ENCODE peak calls at places on chromosomes 3 and 15, in four cellular contexts. X is AML-193, D is kidney, Q is amniotic stem cell. M is an unnamed sample.

GRCh38 chr3:183227586-183227985 is 25.5 kb upstream of the B3GNT5 start:
- DNase-seq in X (no peak), Q (no peak), D (no peak), M (no peak)

GRCh38 chr15:38796589-38796988 is 232.0 kb upstream of the RASGRP1 start:
- DNase-seq in Q (no peak), D (no peak), X (no peak), M (no peak)

GRCh38 chr15:92322566-92323355 is 70.9 kb upstream of the ST8SIA2 start:
- DNase-seq in Q (no peak), X (no peak), D (no peak), M (no peak)

GRCh38 chr3:54424283-54424682 is 301.9 kb downstream of the CACNA2D3 start:
- DNase-seq in D (no peak), X (no peak), Q (no peak), M (no peak)

GRCh38 chr3:65793495-65794200 is 245.1 kb downstream of the MAGI1 start:
- DNase-seq in X (no peak), Q (no peak), D (no peak), M (no peak)

GRCh38 chr3:66898155-66898554 is 100.0 kb upstream of the KBTBD8 start:
- DNase-seq in X (no peak), Q (no peak), D (no peak), M (no peak)

GRCh38 chr15:38176155-38176554 is 76.5 kb upstream of the SPRED1 start:
- DNase-seq in X (no peak), Q (peak; percentile 36), D (no peak), M (no peak)

GRCh38 chr15:75573643-75574384 is 5.3 kb downstream of the PTPN9 start:
- DNase-seq in X (no peak), D (no peak), Q (no peak), M (no peak)

GRCh38 chr3:64983583-64984359 is 296.0 kb upstream of the ADAMTS9 start:
- DNase-seq in X (no peak), D (no peak), Q (no peak), M (no peak)

GRCh38 chr3:133644768-133645167 is 17.0 kb downstream of the TOPBP1 start:
- DNase-seq in D (no peak), X (no peak), Q (peak; percentile 77), M (no peak)

GRCh38 chr3:106130384-106131084 is 261.7 kb upstream of the CBLB start:
- DNase-seq in X (no peak), D (no peak), Q (peak; percentile 40), M (no peak)

GRCh38 chr15:45448516-45448915 is 70.2 kb upstream of the GATM start:
- DNase-seq in X (no peak), D (no peak), Q (no peak), M (no peak)

GRCh38 chr3:132368962-132369361 is 48.3 kb upstream of the DNAJC13 start:
- DNase-seq in X (no peak), Q (no peak), D (no peak), M (no peak)

GRCh38 chr3:106825962-106826605 is 551.2 kb upstream of the CCDC54 start:
- DNase-seq in X (no peak), Q (peak; percentile 26), D (no peak), M (no peak)

GRCh38 chr3:31544634-31545033 is 11.9 kb downstream of the STT3B start:
- DNase-seq in Q (no peak), D (no peak), X (peak; percentile 69), M (no peak)

GRCh38 chr15:92869977-92870644 is 30.0 kb upstream of the CHD2 start:
- DNase-seq in X (no peak), Q (no peak), D (no peak), M (no peak)

GRCh38 chr3:45951946-45952345 is 8.7 kb downstream of the CXCR6 start:
- DNase-seq in Q (no peak), X (no peak), D (no peak), M (no peak)

GRCh38 chr3:113825090-113825489 is 13.5 kb upstream of the GRAMD1C start:
- DNase-seq in X (no peak), Q (no peak), D (no peak), M (no peak)

GRCh38 chr3:114194750-114195149 is 15.9 kb upstream of the DRD3 start:
- DNase-seq in Q (no peak), X (no peak), D (no peak), M (no peak)

GRCh38 chr3:197599089-197599765 is 43.5 kb upstream of the BDH1 start:
- DNase-seq in X (no peak), D (peak; percentile 81), Q (no peak), M (no peak)

GRCh38 chr3:114624047-114624445 is 330.2 kb downstream of the TIGIT start:
- DNase-seq in Q (no peak), X (no peak), D (peak; percentile 66), M (no peak)

GRCh38 chr3:123876858-123877257 is 7.3 kb downstream of the MYLK start:
- DNase-seq in Q (no peak), D (no peak), X (peak; percentile 5), M (no peak)

GRCh38 chr3:27195059-27195458 is 174.1 kb downstream of the NEK10 start:
- DNase-seq in Q (no peak), D (no peak), X (no peak), M (no peak)

GRCh38 chr3:128075516-128076464 is 23.6 kb downstream of the SEC61A1 start:
- DNase-seq in X (peak; percentile 53), D (peak; percentile 95), Q (peak; percentile 75), M (peak; percentile 79)

GRCh38 chr3:105867690-105868449 is 942 bp downstream of the CBLB start:
- DNase-seq in X (no peak), Q (no peak), D (no peak), M (no peak)

GRCh38 chr15:34588046-34588674 is 4.7 kb upstream of the GOLGA8B start:
- DNase-seq in D (no peak), X (peak; percentile 80), Q (peak; percentile 68), M (peak; percentile 73)

GRCh38 chr3:53677406-53677805 is 168.8 kb downstream of the CHDH start:
- DNase-seq in D (no peak), X (peak; percentile 2), Q (no peak), M (no peak)

GRCh38 chr15:40697916-40698315 is 2.9 kb downstream of the RAD51 start:
- DNase-seq in Q (no peak), D (no peak), X (no peak), M (no peak)

GRCh38 chr3:27290760-27291159 is 78.4 kb downstream of the NEK10 start:
- DNase-seq in D (no peak), X (no peak), Q (no peak), M (no peak)

GRCh38 chr15:35182841-35183479 is 97.9 kb upstream of the NANOGP8 start:
- DNase-seq in Q (no peak), D (no peak), X (no peak), M (no peak)

GRCh38 chr3:173761161-173761560 is 363.6 kb downstream of the NLGN1 start:
- DNase-seq in D (no peak), Q (no peak), X (no peak), M (no peak)

GRCh38 chr3:140292684-140293083 is 357.7 kb downstream of the CLSTN2 start:
- DNase-seq in D (peak; percentile 81), X (no peak), Q (peak; percentile 15), M (peak; percentile 76)

GRCh38 chr3:86913160-86913559 is 77.8 kb downstream of the VGLL3 start:
- DNase-seq in Q (no peak), X (no peak), D (no peak), M (no peak)

GRCh38 chr3:76308541-76308940 is 523.2 kb upstream of the ZNF717 start:
- DNase-seq in Q (peak; percentile 51), X (no peak), D (no peak), M (no peak)

GRCh38 chr3:56645407-56645806 is 37.7 kb downstream of the TASOR start:
- DNase-seq in Q (no peak), X (no peak), D (no peak), M (no peak)

GRCh38 chr15:63727542-63727941 is 106.2 kb downstream of the HERC1 start:
- DNase-seq in D (no peak), X (no peak), Q (no peak), M (no peak)

GRCh38 chr15:66803182-66803729 is 101.2 kb downstream of the SMAD6 start:
- DNase-seq in X (peak; percentile 17), D (peak; percentile 98), Q (peak; percentile 93), M (peak; percentile 91)